ENCODE peak calls at places on chromosomes 5 and 9, in nine cellular contexts. One of them, this sample, is unnamed.

GRCh38 chr5:121199238-121199999 is 652.3 kb upstream of the FTMT start:
- DNase-seq in A549: peak
- DNase-seq in right lobe of liver: no peak
- DNase-seq in IMR-90: peak
- DNase-seq in breast epithelium: no peak
- DNase-seq in transverse colon: no peak
- DNase-seq in heart left ventricle: no peak
- DNase-seq in esophagus squamous epithelium: no peak
- DNase-seq in H1: no peak
- DNase-seq in this sample: peak

GRCh38 chr5:76472338-76473336 is 69.6 kb downstream of the IQGAP2 start:
- DNase-seq in esophagus squamous epithelium: no peak
- DNase-seq in transverse colon: no peak
- DNase-seq in breast epithelium: no peak
- DNase-seq in IMR-90: no peak
- DNase-seq in heart left ventricle: no peak
- DNase-seq in H1: no peak
- DNase-seq in A549: peak
- DNase-seq in right lobe of liver: peak
- DNase-seq in this sample: no peak

GRCh38 chr9:134629061-134629585 is 12.5 kb upstream of the COL5A1 start:
- DNase-seq in IMR-90: no peak
- DNase-seq in H1: no peak
- DNase-seq in right lobe of liver: no peak
- DNase-seq in esophagus squamous epithelium: no peak
- DNase-seq in heart left ventricle: no peak
- DNase-seq in breast epithelium: no peak
- DNase-seq in transverse colon: no peak
- DNase-seq in A549: no peak
- DNase-seq in this sample: no peak

GRCh38 chr5:158451203-158451982 is 592.4 kb upstream of the CLINT1 start:
- DNase-seq in breast epithelium: no peak
- DNase-seq in H1: no peak
- DNase-seq in A549: no peak
- DNase-seq in transverse colon: peak
- DNase-seq in IMR-90: peak
- DNase-seq in heart left ventricle: peak
- DNase-seq in right lobe of liver: no peak
- DNase-seq in esophagus squamous epithelium: no peak
- DNase-seq in this sample: no peak

GRCh38 chr9:89319015-89319905 is 960 bp downstream of the SECISBP2 start:
- DNase-seq in IMR-90: no peak
- DNase-seq in breast epithelium: no peak
- DNase-seq in H1: no peak
- DNase-seq in right lobe of liver: no peak
- DNase-seq in A549: no peak
- DNase-seq in heart left ventricle: no peak
- DNase-seq in transverse colon: no peak
- DNase-seq in esophagus squamous epithelium: no peak
- DNase-seq in this sample: no peak

GRCh38 chr9:127931092-127931881 is 710 bp upstream of the PIP5KL1 start:
- DNase-seq in H1: peak
- DNase-seq in transverse colon: no peak
- DNase-seq in esophagus squamous epithelium: no peak
- DNase-seq in heart left ventricle: no peak
- DNase-seq in right lobe of liver: no peak
- DNase-seq in A549: peak
- DNase-seq in IMR-90: peak
- DNase-seq in breast epithelium: no peak
- DNase-seq in this sample: peak

GRCh38 chr9:115395511-115396021 is 277.6 kb upstream of the TNC start:
- DNase-seq in transverse colon: no peak
- DNase-seq in IMR-90: peak
- DNase-seq in esophagus squamous epithelium: no peak
- DNase-seq in breast epithelium: no peak
- DNase-seq in A549: no peak
- DNase-seq in right lobe of liver: no peak
- DNase-seq in heart left ventricle: no peak
- DNase-seq in H1: no peak
- DNase-seq in this sample: no peak

GRCh38 chr5:77873239-77873638 is 97.1 kb upstream of the TBCA start:
- DNase-seq in esophagus squamous epithelium: no peak
- DNase-seq in A549: no peak
- DNase-seq in IMR-90: no peak
- DNase-seq in H1: no peak
- DNase-seq in breast epithelium: no peak
- DNase-seq in heart left ventricle: no peak
- DNase-seq in transverse colon: no peak
- DNase-seq in right lobe of liver: no peak
- DNase-seq in this sample: no peak

GRCh38 chr5:33319151-33319550 is 121.6 kb upstream of the TARS1 start:
- DNase-seq in esophagus squamous epithelium: no peak
- DNase-seq in breast epithelium: no peak
- DNase-seq in transverse colon: no peak
- DNase-seq in A549: no peak
- DNase-seq in right lobe of liver: no peak
- DNase-seq in IMR-90: no peak
- DNase-seq in heart left ventricle: no peak
- DNase-seq in H1: no peak
- DNase-seq in this sample: no peak

GRCh38 chr9:111730937-111731567 is 63.7 kb downstream of the SHOC1 start:
- DNase-seq in breast epithelium: no peak
- DNase-seq in IMR-90: peak
- DNase-seq in A549: peak
- DNase-seq in heart left ventricle: no peak
- DNase-seq in esophagus squamous epithelium: no peak
- DNase-seq in right lobe of liver: no peak
- DNase-seq in transverse colon: no peak
- DNase-seq in H1: no peak
- DNase-seq in this sample: no peak

GRCh38 chr9:99822596-99823391 is 1.1 kb downstream of the NR4A3 start:
- DNase-seq in H1: peak
- DNase-seq in transverse colon: peak
- DNase-seq in A549: peak
- DNase-seq in right lobe of liver: peak
- DNase-seq in heart left ventricle: peak
- DNase-seq in esophagus squamous epithelium: no peak
- DNase-seq in breast epithelium: no peak
- DNase-seq in IMR-90: peak
- DNase-seq in this sample: peak

GRCh38 chr9:112043423-112043822 is 131.7 kb downstream of the SUSD1 start:
- DNase-seq in heart left ventricle: no peak
- DNase-seq in breast epithelium: no peak
- DNase-seq in transverse colon: no peak
- DNase-seq in IMR-90: peak
- DNase-seq in right lobe of liver: no peak
- DNase-seq in H1: no peak
- DNase-seq in esophagus squamous epithelium: no peak
- DNase-seq in A549: no peak
- DNase-seq in this sample: no peak

GRCh38 chr5:107389130-107389553 is 281.6 kb downstream of the EFNA5 start:
- DNase-seq in right lobe of liver: no peak
- DNase-seq in esophagus squamous epithelium: no peak
- DNase-seq in H1: no peak
- DNase-seq in breast epithelium: no peak
- DNase-seq in IMR-90: peak
- DNase-seq in A549: peak
- DNase-seq in transverse colon: peak
- DNase-seq in heart left ventricle: no peak
- DNase-seq in this sample: no peak

GRCh38 chr5:132780577-132780976 is 3.5 kb upstream of the SEPTIN8 start:
- DNase-seq in transverse colon: no peak
- DNase-seq in heart left ventricle: no peak
- DNase-seq in right lobe of liver: no peak
- DNase-seq in A549: no peak
- DNase-seq in H1: no peak
- DNase-seq in IMR-90: no peak
- DNase-seq in breast epithelium: no peak
- DNase-seq in esophagus squamous epithelium: no peak
- DNase-seq in this sample: no peak

GRCh38 chr9:138100711-138101349 is 223.2 kb downstream of the CACNA1B start:
- DNase-seq in breast epithelium: peak
- DNase-seq in IMR-90: no peak
- DNase-seq in right lobe of liver: peak
- DNase-seq in esophagus squamous epithelium: no peak
- DNase-seq in transverse colon: no peak
- DNase-seq in H1: peak
- DNase-seq in heart left ventricle: no peak
- DNase-seq in A549: peak
- DNase-seq in this sample: no peak

GRCh38 chr9:129283705-129284606 is 105.9 kb upstream of the IER5L start:
- DNase-seq in esophagus squamous epithelium: no peak
- DNase-seq in IMR-90: no peak
- DNase-seq in A549: no peak
- DNase-seq in breast epithelium: peak
- DNase-seq in H1: peak
- DNase-seq in right lobe of liver: peak
- DNase-seq in transverse colon: no peak
- DNase-seq in heart left ventricle: peak
- DNase-seq in this sample: no peak

DNA sequence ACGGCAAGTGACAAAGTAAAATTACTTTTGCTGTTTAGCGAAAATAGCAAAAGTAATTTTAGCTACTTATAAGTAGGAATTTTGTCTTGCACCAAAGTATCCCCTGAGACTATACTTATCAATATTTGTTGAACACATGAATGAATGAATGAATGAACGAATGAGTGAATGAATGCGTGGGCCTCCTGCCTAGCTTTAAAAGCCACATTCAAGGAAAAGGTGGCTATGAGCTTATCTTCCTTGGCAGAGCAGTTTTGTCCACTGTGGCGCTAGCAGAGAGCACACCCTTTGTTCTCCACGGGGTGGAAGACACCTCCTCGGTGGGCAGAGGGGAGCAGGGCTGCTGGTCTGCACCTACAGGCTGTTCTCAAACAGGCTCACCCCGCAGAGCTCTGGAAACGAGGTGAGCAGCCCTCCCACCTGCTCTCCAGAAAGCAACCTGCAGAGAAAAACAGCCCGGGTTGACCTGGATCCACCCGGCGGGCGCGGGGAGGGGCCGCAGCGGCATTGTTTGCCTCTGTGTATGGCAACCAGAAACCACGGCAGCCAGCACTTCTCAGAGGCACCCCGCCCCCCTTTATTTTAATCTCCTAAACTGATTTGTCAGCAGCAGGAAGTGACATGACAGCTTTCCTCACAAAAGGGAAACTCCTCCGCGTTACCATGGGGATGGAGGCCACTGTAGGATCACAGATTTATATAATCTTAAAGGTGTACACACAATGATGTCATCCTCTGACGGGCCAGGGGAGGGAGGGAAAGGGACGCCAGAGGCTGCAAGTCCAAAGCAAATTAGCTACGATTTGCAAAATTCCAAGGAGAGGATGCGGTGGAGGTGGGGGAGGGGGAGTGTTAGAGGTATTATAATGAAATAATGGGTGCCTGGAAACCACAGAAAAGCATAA is 5.9 kb downstream of the DUSP1 start:
- DNase-seq in breast epithelium: peak
- DNase-seq in heart left ventricle: peak
- DNase-seq in right lobe of liver: peak
- DNase-seq in A549: peak
- DNase-seq in IMR-90: peak
- DNase-seq in H1: peak
- DNase-seq in transverse colon: peak
- DNase-seq in esophagus squamous epithelium: peak
- DNase-seq in this sample: peak
- TF ChIP-seq POLR2A in breast epithelium: no peak
- TF ChIP-seq POLR2A in heart left ventricle: peak
- TF ChIP-seq POLR2A in right lobe of liver: peak
- TF ChIP-seq POLR2A in A549: no peak
- TF ChIP-seq POLR2A in IMR-90: no peak
- TF ChIP-seq POLR2A in H1: peak
- TF ChIP-seq POLR2A in transverse colon: peak
- TF ChIP-seq POLR2A in esophagus squamous epithelium: peak
- TF ChIP-seq POLR2A in this sample: peak

GRCh38 chr5:112923148-112923917 is 1.3 kb upstream of the REEP5 start:
- DNase-seq in right lobe of liver: no peak
- DNase-seq in breast epithelium: no peak
- DNase-seq in H1: no peak
- DNase-seq in esophagus squamous epithelium: no peak
- DNase-seq in IMR-90: no peak
- DNase-seq in heart left ventricle: no peak
- DNase-seq in transverse colon: no peak
- DNase-seq in A549: no peak
- DNase-seq in this sample: no peak
- TF ChIP-seq CTCF in right lobe of liver: no peak
- TF ChIP-seq CTCF in breast epithelium: no peak
- TF ChIP-seq CTCF in H1: no peak
- TF ChIP-seq CTCF in esophagus squamous epithelium: no peak
- TF ChIP-seq CTCF in IMR-90: no peak
- TF ChIP-seq CTCF in heart left ventricle: no peak
- TF ChIP-seq CTCF in transverse colon: no peak
- TF ChIP-seq CTCF in A549: no peak
- TF ChIP-seq CTCF in this sample: no peak

DNA sequence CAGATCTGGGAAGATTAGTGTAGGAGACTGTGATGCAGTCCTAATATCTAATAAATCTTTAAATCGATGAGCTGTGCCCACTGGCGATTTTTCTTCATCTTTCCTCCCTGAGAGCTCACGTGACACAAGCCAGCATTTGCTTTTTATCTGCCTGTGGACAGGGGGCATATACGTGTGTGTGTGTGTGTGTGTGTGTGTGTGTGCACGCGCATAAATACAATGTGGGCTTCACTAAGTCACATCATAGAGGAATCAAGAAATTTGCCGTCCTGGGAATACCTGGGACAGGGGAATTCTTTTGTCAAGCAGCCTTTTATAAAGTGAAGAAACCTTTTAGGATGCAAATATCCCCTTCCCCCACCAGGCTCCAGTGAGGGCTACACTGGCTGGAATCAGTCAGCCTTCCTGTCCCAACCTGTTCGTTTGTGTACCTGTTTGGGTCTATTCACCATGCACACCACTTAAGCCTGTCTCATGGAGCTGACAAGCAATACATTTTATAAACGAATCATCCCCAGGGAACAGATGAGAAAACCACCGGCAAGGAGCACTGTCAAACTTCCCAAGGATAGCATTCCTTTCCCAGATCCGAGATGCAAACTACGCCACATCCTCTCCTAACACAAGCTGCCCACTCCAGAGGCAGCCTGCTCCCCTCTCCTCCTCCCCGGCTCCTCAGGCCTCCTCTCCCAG is 2.7 kb downstream of the EPB41L4B start:
- DNase-seq in A549: no peak
- DNase-seq in H1: peak
- DNase-seq in breast epithelium: no peak
- DNase-seq in heart left ventricle: no peak
- DNase-seq in transverse colon: no peak
- DNase-seq in IMR-90: no peak
- DNase-seq in right lobe of liver: no peak
- DNase-seq in esophagus squamous epithelium: no peak
- DNase-seq in this sample: no peak
- H3K27ac ChIP-seq in A549: peak
- H3K27ac ChIP-seq in H1: peak
- H3K27ac ChIP-seq in breast epithelium: peak
- H3K27ac ChIP-seq in heart left ventricle: no peak
- H3K27ac ChIP-seq in transverse colon: peak
- H3K27ac ChIP-seq in IMR-90: no peak
- H3K27ac ChIP-seq in right lobe of liver: peak
- H3K27ac ChIP-seq in esophagus squamous epithelium: no peak
- H3K27ac ChIP-seq in this sample: peak

DNA sequence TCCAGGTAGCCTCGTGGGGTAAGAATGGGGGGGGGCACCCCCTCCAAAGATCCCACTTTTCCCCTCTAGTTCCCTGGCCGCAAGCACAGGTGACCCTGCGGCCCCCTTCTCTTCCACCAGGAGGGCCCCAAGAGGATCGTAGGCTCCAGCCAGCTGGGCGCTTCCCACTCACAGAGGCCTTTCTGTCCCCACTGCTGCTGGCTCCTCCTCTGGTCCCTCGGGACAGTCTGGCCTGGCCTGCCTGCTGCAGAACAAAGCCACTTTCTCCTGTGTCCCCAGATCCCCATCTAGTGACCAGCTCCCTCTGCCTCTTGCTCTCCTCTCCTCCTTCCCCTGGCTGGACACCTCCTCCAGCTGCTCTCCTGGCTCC is 534 bp upstream of the SAPCD2 start:
- DNase-seq in H1: peak
- DNase-seq in transverse colon: no peak
- DNase-seq in A549: no peak
- DNase-seq in right lobe of liver: peak
- DNase-seq in heart left ventricle: peak
- DNase-seq in esophagus squamous epithelium: no peak
- DNase-seq in IMR-90: no peak
- DNase-seq in breast epithelium: no peak
- DNase-seq in this sample: no peak
- TF ChIP-seq POLR2A in H1: no peak
- TF ChIP-seq POLR2A in transverse colon: no peak
- TF ChIP-seq POLR2A in A549: no peak
- TF ChIP-seq POLR2A in right lobe of liver: no peak
- TF ChIP-seq POLR2A in heart left ventricle: no peak
- TF ChIP-seq POLR2A in esophagus squamous epithelium: no peak
- TF ChIP-seq POLR2A in IMR-90: no peak
- TF ChIP-seq POLR2A in breast epithelium: no peak
- TF ChIP-seq POLR2A in this sample: no peak